ENCODE peak calls at places on chromosomes 11 and 22, in seven cellular contexts. One of them, this sample, is unnamed.
A peak's percentile ranks its signal among the peaks of the same experiment; 100 is the strongest.

GRCh38 chr11:128903248-128904041 is 12.3 kb downstream of the KCNJ5 start:
- DNase-seq in K562: no peak
- DNase-seq in SK-N-SH: no peak
- DNase-seq in H1: peak; percentile 64
- DNase-seq in HepG2: no peak
- DNase-seq in GM12878: no peak
- DNase-seq in HCT116: no peak
- DNase-seq in this sample: no peak

GRCh38 chr22:27452916-27453315 is 348.6 kb downstream of the MN1 start:
- DNase-seq in K562: no peak
- DNase-seq in SK-N-SH: no peak
- DNase-seq in H1: no peak
- DNase-seq in HepG2: no peak
- DNase-seq in GM12878: no peak
- DNase-seq in HCT116: no peak
- DNase-seq in this sample: peak; percentile 58

GRCh38 chr11:68370211-68371111 is 58.1 kb downstream of the LRP5 start:
- DNase-seq in K562: no peak
- DNase-seq in SK-N-SH: peak; percentile 69
- DNase-seq in H1: no peak
- DNase-seq in HepG2: no peak
- DNase-seq in GM12878: peak; percentile 89
- DNase-seq in HCT116: no peak
- DNase-seq in this sample: peak; percentile 81

GRCh38 chr11:31690041-31690440 is 121.1 kb downstream of the PAX6 start:
- DNase-seq in K562: no peak
- DNase-seq in SK-N-SH: no peak
- DNase-seq in H1: no peak
- DNase-seq in HepG2: no peak
- DNase-seq in GM12878: no peak
- DNase-seq in HCT116: no peak
- DNase-seq in this sample: no peak

GRCh38 chr11:2518112-2518982 is 73.5 kb downstream of the KCNQ1 start:
- DNase-seq in K562: no peak
- DNase-seq in SK-N-SH: peak; percentile 36
- DNase-seq in H1: peak; percentile 37
- DNase-seq in HepG2: no peak
- DNase-seq in GM12878: no peak
- DNase-seq in HCT116: no peak
- DNase-seq in this sample: no peak

GRCh38 chr11:10305262-10305963 is 540 bp downstream of the ADM start:
- DNase-seq in K562: no peak
- DNase-seq in SK-N-SH: peak; percentile 76
- DNase-seq in H1: peak; percentile 66
- DNase-seq in HepG2: peak; percentile 33
- DNase-seq in GM12878: no peak
- DNase-seq in HCT116: no peak
- DNase-seq in this sample: peak; percentile 39

GRCh38 chr11:122998727-122999370 is 17.2 kb upstream of the BSX start:
- DNase-seq in K562: no peak
- DNase-seq in SK-N-SH: no peak
- DNase-seq in H1: peak; percentile 33
- DNase-seq in HepG2: no peak
- DNase-seq in GM12878: no peak
- DNase-seq in HCT116: no peak
- DNase-seq in this sample: no peak

GRCh38 chr11:48062649-48063048 is 82.3 kb downstream of the PTPRJ start:
- DNase-seq in K562: no peak
- DNase-seq in SK-N-SH: no peak
- DNase-seq in H1: no peak
- DNase-seq in HepG2: no peak
- DNase-seq in GM12878: no peak
- DNase-seq in HCT116: no peak
- DNase-seq in this sample: no peak

GRCh38 chr11:73085189-73085875 is 56.8 kb downstream of the FCHSD2 start:
- DNase-seq in K562: no peak
- DNase-seq in SK-N-SH: no peak
- DNase-seq in H1: no peak
- DNase-seq in HepG2: peak; percentile 7
- DNase-seq in GM12878: no peak
- DNase-seq in HCT116: no peak
- DNase-seq in this sample: no peak

GRCh38 chr22:24482586-24482985 is 12.5 kb upstream of the UPB1 start:
- DNase-seq in K562: no peak
- DNase-seq in SK-N-SH: no peak
- DNase-seq in H1: no peak
- DNase-seq in HepG2: no peak
- DNase-seq in GM12878: no peak
- DNase-seq in HCT116: no peak
- DNase-seq in this sample: no peak

GRCh38 chr11:67268036-67268683 is 1.9 kb downstream of the GRK2 start:
- DNase-seq in K562: no peak
- DNase-seq in SK-N-SH: no peak
- DNase-seq in H1: no peak
- DNase-seq in HepG2: no peak
- DNase-seq in GM12878: peak; percentile 78
- DNase-seq in HCT116: no peak
- DNase-seq in this sample: no peak

GRCh38 chr11:1488575-1489180 is 2.1 kb upstream of the MOB2 start:
- DNase-seq in K562: no peak
- DNase-seq in SK-N-SH: no peak
- DNase-seq in H1: no peak
- DNase-seq in HepG2: no peak
- DNase-seq in GM12878: no peak
- DNase-seq in HCT116: no peak
- DNase-seq in this sample: no peak

GRCh38 chr11:110147965-110148709 is 54.9 kb downstream of the ZC3H12C start:
- DNase-seq in K562: no peak
- DNase-seq in SK-N-SH: no peak
- DNase-seq in H1: no peak
- DNase-seq in HepG2: no peak
- DNase-seq in GM12878: no peak
- DNase-seq in HCT116: peak; percentile 12
- DNase-seq in this sample: no peak

GRCh38 chr22:17368144-17368726 is 1.0 kb upstream of the CECR2 start:
- DNase-seq in K562: no peak
- DNase-seq in SK-N-SH: peak; percentile 28
- DNase-seq in H1: no peak
- DNase-seq in HepG2: no peak
- DNase-seq in GM12878: no peak
- DNase-seq in HCT116: no peak
- DNase-seq in this sample: no peak

GRCh38 chr22:17369553-17370035 is 334 bp downstream of the CECR2 start:
- DNase-seq in K562: peak; percentile 17
- DNase-seq in SK-N-SH: peak; percentile 61
- DNase-seq in H1: peak; percentile 71
- DNase-seq in HepG2: no peak
- DNase-seq in GM12878: no peak
- DNase-seq in HCT116: no peak
- DNase-seq in this sample: peak; percentile 38

GRCh38 chr22:17370036-17370765 is 941 bp downstream of the CECR2 start:
- DNase-seq in K562: no peak
- DNase-seq in SK-N-SH: peak; percentile 32
- DNase-seq in H1: peak; percentile 61
- DNase-seq in HepG2: no peak
- DNase-seq in GM12878: no peak
- DNase-seq in HCT116: no peak
- DNase-seq in this sample: no peak

GRCh38 chr22:17370766-17371181 is 1.5 kb downstream of the CECR2 start:
- DNase-seq in K562: no peak
- DNase-seq in SK-N-SH: no peak
- DNase-seq in H1: no peak
- DNase-seq in HepG2: no peak
- DNase-seq in GM12878: no peak
- DNase-seq in HCT116: no peak
- DNase-seq in this sample: no peak

DNA sequence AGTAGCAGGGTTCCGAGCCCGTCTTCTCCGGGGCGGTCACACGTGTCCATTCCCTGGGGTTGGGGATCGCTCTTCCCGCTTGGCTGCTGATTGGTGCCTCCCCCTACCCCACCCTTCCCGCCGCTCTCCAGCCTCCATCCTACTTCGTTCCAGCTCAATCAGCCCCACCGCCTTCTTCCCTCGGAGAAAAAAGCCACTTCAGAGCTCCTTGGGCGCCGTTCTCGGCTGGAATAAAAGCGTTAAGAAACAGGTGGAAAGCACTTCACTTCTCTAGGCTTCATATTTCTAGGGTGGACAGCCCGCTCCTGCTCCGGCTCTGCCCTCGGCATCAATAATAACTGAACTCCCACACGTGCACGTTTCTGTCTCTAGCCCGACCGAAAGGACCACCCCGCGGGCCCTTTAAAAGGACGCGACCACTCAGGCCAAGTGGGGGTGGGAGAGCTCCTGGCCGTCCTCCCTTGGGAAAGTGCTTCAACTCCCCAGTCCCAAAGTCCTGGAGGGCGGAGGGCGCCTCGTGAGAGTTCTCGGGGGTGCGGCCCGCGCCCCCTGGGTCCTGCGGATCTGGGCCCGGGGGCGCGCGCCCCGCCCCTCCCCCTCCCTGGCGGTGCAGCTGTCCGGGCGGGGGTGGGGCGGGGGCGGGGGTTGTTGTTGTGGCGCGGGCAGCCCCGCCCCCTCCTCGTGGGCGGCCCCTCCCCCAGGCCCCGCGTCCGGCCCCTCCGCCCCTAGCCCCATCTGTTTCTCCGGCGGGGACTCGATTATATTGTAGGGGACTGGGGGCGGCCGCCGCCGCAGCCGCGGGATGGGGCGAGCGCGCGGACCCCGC is at the start of gene CECR2:
- DNase-seq in K562: peak; percentile 86
- DNase-seq in SK-N-SH: peak; percentile 54
- DNase-seq in H1: peak; percentile 84
- DNase-seq in HepG2: no peak
- DNase-seq in GM12878: peak; percentile 7
- DNase-seq in HCT116: peak; percentile 34
- DNase-seq in this sample: no peak
- TF ChIP-seq JUND in K562: no peak
- TF ChIP-seq JUND in SK-N-SH: no peak
- TF ChIP-seq JUND in H1: peak; percentile 78
- TF ChIP-seq JUND in HepG2: no peak
- TF ChIP-seq JUND in GM12878: no peak
- TF ChIP-seq JUND in HCT116: no peak
- TF ChIP-seq JUND in this sample: no peak

GRCh38 chr11:131404010-131404409 is 33.6 kb downstream of the NTM start:
- DNase-seq in K562: no peak
- DNase-seq in SK-N-SH: no peak
- DNase-seq in H1: no peak
- DNase-seq in HepG2: no peak
- DNase-seq in GM12878: no peak
- DNase-seq in HCT116: no peak
- DNase-seq in this sample: no peak

GRCh38 chr11:131412061-131412460 is 41.6 kb downstream of the NTM start:
- DNase-seq in K562: no peak
- DNase-seq in SK-N-SH: no peak
- DNase-seq in H1: no peak
- DNase-seq in HepG2: no peak
- DNase-seq in GM12878: no peak
- DNase-seq in HCT116: no peak
- DNase-seq in this sample: no peak

GRCh38 chr11:131413217-131413616 is 42.8 kb downstream of the NTM start:
- DNase-seq in K562: no peak
- DNase-seq in SK-N-SH: no peak
- DNase-seq in H1: no peak
- DNase-seq in HepG2: no peak
- DNase-seq in GM12878: no peak
- DNase-seq in HCT116: no peak
- DNase-seq in this sample: no peak

GRCh38 chr11:131409307-131409706 is 38.9 kb downstream of the NTM start:
- DNase-seq in K562: no peak
- DNase-seq in SK-N-SH: no peak
- DNase-seq in H1: no peak
- DNase-seq in HepG2: no peak
- DNase-seq in GM12878: no peak
- DNase-seq in HCT116: no peak
- DNase-seq in this sample: no peak

GRCh38 chr11:131408011-131408640 is 37.7 kb downstream of the NTM start:
- DNase-seq in K562: no peak
- DNase-seq in SK-N-SH: peak; percentile 45
- DNase-seq in H1: peak; percentile 59
- DNase-seq in HepG2: peak; percentile 38
- DNase-seq in GM12878: no peak
- DNase-seq in HCT116: no peak
- DNase-seq in this sample: peak; percentile 49
- TF ChIP-seq JUND in K562: no peak
- TF ChIP-seq JUND in SK-N-SH: no peak
- TF ChIP-seq JUND in H1: no peak
- TF ChIP-seq JUND in HepG2: no peak
- TF ChIP-seq JUND in GM12878: no peak
- TF ChIP-seq JUND in HCT116: no peak
- TF ChIP-seq JUND in this sample: no peak

DNA sequence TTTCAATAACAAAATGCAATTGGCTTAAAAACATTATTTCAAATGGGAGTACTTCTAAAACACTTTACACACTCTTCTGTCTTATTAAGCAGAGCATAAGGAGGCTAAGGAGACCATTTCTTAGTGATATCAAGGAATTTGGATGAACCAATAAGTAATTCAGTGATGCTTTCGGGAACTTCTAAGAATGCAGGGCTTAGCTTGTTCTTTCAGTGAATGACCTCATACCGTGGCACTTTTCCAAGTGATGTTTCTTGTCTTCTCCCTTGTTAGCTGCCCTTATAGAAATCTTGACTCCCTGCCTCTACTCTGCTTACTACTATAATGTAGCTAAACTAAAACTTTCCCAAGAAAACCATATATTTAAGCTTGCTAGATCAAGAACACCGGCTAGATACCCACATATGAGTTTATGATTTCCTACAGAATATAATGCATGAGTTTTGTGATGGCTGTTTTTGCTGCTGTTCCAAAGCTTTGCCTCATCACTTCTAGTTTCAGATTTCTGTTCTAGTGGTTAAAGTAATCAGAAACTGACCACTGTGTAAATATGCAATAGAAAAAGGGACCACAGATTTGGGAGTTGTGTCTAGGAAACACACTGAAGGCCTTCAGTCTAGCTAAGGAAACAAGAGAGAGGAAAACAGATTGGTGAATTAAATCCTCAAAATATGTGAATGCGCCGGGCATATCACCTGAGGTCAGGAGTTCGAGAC is 37.5 kb upstream of the STK33 start:
- DNase-seq in K562: no peak
- DNase-seq in SK-N-SH: no peak
- DNase-seq in H1: no peak
- DNase-seq in HepG2: no peak
- DNase-seq in GM12878: no peak
- DNase-seq in HCT116: no peak
- DNase-seq in this sample: no peak
- TF ChIP-seq JUND in K562: no peak
- TF ChIP-seq JUND in SK-N-SH: no peak
- TF ChIP-seq JUND in H1: no peak
- TF ChIP-seq JUND in HepG2: no peak
- TF ChIP-seq JUND in GM12878: no peak
- TF ChIP-seq JUND in HCT116: no peak
- TF ChIP-seq JUND in this sample: no peak

DNA sequence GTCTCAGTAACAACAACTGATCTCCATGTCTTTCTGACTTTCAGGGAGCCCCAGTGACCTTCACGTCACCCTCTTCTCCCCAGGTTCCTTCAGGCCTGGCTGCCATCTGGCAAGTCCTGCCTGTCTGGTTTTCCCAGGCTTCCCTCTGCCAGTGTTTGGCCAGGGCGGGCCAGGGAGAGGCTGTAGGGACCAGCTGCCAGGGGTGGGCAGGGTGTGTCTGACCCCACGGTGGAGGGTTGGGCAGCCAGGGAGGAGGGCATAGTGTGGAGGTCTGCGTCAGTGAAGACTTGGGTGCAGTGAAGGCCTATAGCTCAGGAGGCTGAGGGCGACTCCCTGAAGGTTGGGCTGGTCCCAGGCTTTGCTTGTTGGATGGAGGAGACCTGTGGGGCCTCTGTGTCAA is 11.9 kb upstream of the MRGPRX2 start:
- DNase-seq in K562: no peak
- DNase-seq in SK-N-SH: no peak
- DNase-seq in H1: no peak
- DNase-seq in HepG2: no peak
- DNase-seq in GM12878: no peak
- DNase-seq in HCT116: no peak
- DNase-seq in this sample: peak; percentile 28
- TF ChIP-seq JUND in K562: no peak
- TF ChIP-seq JUND in SK-N-SH: no peak
- TF ChIP-seq JUND in H1: no peak
- TF ChIP-seq JUND in HepG2: no peak
- TF ChIP-seq JUND in GM12878: no peak
- TF ChIP-seq JUND in HCT116: no peak
- TF ChIP-seq JUND in this sample: no peak